ENCODE peak calls at places on chromosomes 6 and 20, in five cellular contexts. One of them, this sample, is unnamed.

GRCh38 chr6:147933201-147933600 is 409.4 kb upstream of the SASH1 start:
- DNase-seq in G401: no peak
- DNase-seq in stimulated activated effector memory CD8-positive, alpha-beta T cell treated with anti-CD3 and anti-CD28 coated beads, Interleukin-12 subunit alpha, Interleukin-12 subunit beta, amount 100 ng/mL, for 72 hours: no peak
- DNase-seq in left ventricle myocardium superior: no peak
- DNase-seq in WERI-Rb-1: no peak
- DNase-seq in this sample: no peak

GRCh38 chr20:25444556-25444955 is 37.1 kb downstream of the GINS1 start:
- DNase-seq in G401: no peak
- DNase-seq in stimulated activated effector memory CD8-positive, alpha-beta T cell treated with anti-CD3 and anti-CD28 coated beads, Interleukin-12 subunit alpha, Interleukin-12 subunit beta, amount 100 ng/mL, for 72 hours: no peak
- DNase-seq in left ventricle myocardium superior: no peak
- DNase-seq in WERI-Rb-1: no peak
- DNase-seq in this sample: no peak

GRCh38 chr6:148997863-148998262 is 251.0 kb downstream of the UST start:
- DNase-seq in G401: no peak
- DNase-seq in stimulated activated effector memory CD8-positive, alpha-beta T cell treated with anti-CD3 and anti-CD28 coated beads, Interleukin-12 subunit alpha, Interleukin-12 subunit beta, amount 100 ng/mL, for 72 hours: no peak
- DNase-seq in left ventricle myocardium superior: no peak
- DNase-seq in WERI-Rb-1: no peak
- DNase-seq in this sample: peak; percentile 67

GRCh38 chr6:21791596-21791995 is 198.0 kb downstream of the SOX4 start:
- DNase-seq in G401: no peak
- DNase-seq in stimulated activated effector memory CD8-positive, alpha-beta T cell treated with anti-CD3 and anti-CD28 coated beads, Interleukin-12 subunit alpha, Interleukin-12 subunit beta, amount 100 ng/mL, for 72 hours: no peak
- DNase-seq in left ventricle myocardium superior: no peak
- DNase-seq in WERI-Rb-1: no peak
- DNase-seq in this sample: peak; percentile 23

GRCh38 chr20:21089421-21089820 is 16.7 kb downstream of the LINC00237 start:
- DNase-seq in G401: no peak
- DNase-seq in stimulated activated effector memory CD8-positive, alpha-beta T cell treated with anti-CD3 and anti-CD28 coated beads, Interleukin-12 subunit alpha, Interleukin-12 subunit beta, amount 100 ng/mL, for 72 hours: no peak
- DNase-seq in left ventricle myocardium superior: no peak
- DNase-seq in WERI-Rb-1: no peak
- DNase-seq in this sample: no peak

GRCh38 chr6:144480518-144480917 is 195.4 kb downstream of the UTRN start:
- DNase-seq in G401: no peak
- DNase-seq in stimulated activated effector memory CD8-positive, alpha-beta T cell treated with anti-CD3 and anti-CD28 coated beads, Interleukin-12 subunit alpha, Interleukin-12 subunit beta, amount 100 ng/mL, for 72 hours: no peak
- DNase-seq in left ventricle myocardium superior: no peak
- DNase-seq in WERI-Rb-1: no peak
- DNase-seq in this sample: no peak

GRCh38 chr20:58711266-58712051 is 18.9 kb downstream of the NPEPL1 start:
- DNase-seq in G401: no peak
- DNase-seq in stimulated activated effector memory CD8-positive, alpha-beta T cell treated with anti-CD3 and anti-CD28 coated beads, Interleukin-12 subunit alpha, Interleukin-12 subunit beta, amount 100 ng/mL, for 72 hours: no peak
- DNase-seq in left ventricle myocardium superior: no peak
- DNase-seq in WERI-Rb-1: no peak
- DNase-seq in this sample: no peak

GRCh38 chr20:62258499-62259293 is 20.4 kb downstream of the OSBPL2 start:
- DNase-seq in G401: peak; percentile 82
- DNase-seq in stimulated activated effector memory CD8-positive, alpha-beta T cell treated with anti-CD3 and anti-CD28 coated beads, Interleukin-12 subunit alpha, Interleukin-12 subunit beta, amount 100 ng/mL, for 72 hours: no peak
- DNase-seq in left ventricle myocardium superior: peak; percentile 63
- DNase-seq in WERI-Rb-1: no peak
- DNase-seq in this sample: peak; percentile 87

GRCh38 chr20:64137598-64138031 is 26.6 kb upstream of the MYT1 start:
- DNase-seq in G401: no peak
- DNase-seq in stimulated activated effector memory CD8-positive, alpha-beta T cell treated with anti-CD3 and anti-CD28 coated beads, Interleukin-12 subunit alpha, Interleukin-12 subunit beta, amount 100 ng/mL, for 72 hours: no peak
- DNase-seq in left ventricle myocardium superior: peak; percentile 13
- DNase-seq in WERI-Rb-1: no peak
- DNase-seq in this sample: no peak

GRCh38 chr6:107244742-107245470 is 129.6 kb upstream of the BEND3 start:
- DNase-seq in G401: peak; percentile 58
- DNase-seq in stimulated activated effector memory CD8-positive, alpha-beta T cell treated with anti-CD3 and anti-CD28 coated beads, Interleukin-12 subunit alpha, Interleukin-12 subunit beta, amount 100 ng/mL, for 72 hours: no peak
- DNase-seq in left ventricle myocardium superior: no peak
- DNase-seq in WERI-Rb-1: no peak
- DNase-seq in this sample: no peak

GRCh38 chr6:37988696-37989095 is 169.2 kb downstream of the ZFAND3 start:
- DNase-seq in G401: no peak
- DNase-seq in stimulated activated effector memory CD8-positive, alpha-beta T cell treated with anti-CD3 and anti-CD28 coated beads, Interleukin-12 subunit alpha, Interleukin-12 subunit beta, amount 100 ng/mL, for 72 hours: no peak
- DNase-seq in left ventricle myocardium superior: no peak
- DNase-seq in WERI-Rb-1: no peak
- DNase-seq in this sample: peak; percentile 20

GRCh38 chr6:111087106-111087835 is at the start of gene SLC16A10:
- DNase-seq in G401: peak; percentile 75
- DNase-seq in stimulated activated effector memory CD8-positive, alpha-beta T cell treated with anti-CD3 and anti-CD28 coated beads, Interleukin-12 subunit alpha, Interleukin-12 subunit beta, amount 100 ng/mL, for 72 hours: peak; percentile 40
- DNase-seq in left ventricle myocardium superior: peak; percentile 89
- DNase-seq in WERI-Rb-1: peak; percentile 92
- DNase-seq in this sample: peak; percentile 10

GRCh38 chr20:32535953-32536823 is 48.9 kb downstream of the NOL4L start:
- DNase-seq in G401: peak; percentile 86
- DNase-seq in stimulated activated effector memory CD8-positive, alpha-beta T cell treated with anti-CD3 and anti-CD28 coated beads, Interleukin-12 subunit alpha, Interleukin-12 subunit beta, amount 100 ng/mL, for 72 hours: peak; percentile 48
- DNase-seq in left ventricle myocardium superior: peak; percentile 75
- DNase-seq in WERI-Rb-1: peak; percentile 95
- DNase-seq in this sample: peak; percentile 25

GRCh38 chr6:123635144-123635543 is 1.6 kb downstream of the TRDN start:
- DNase-seq in G401: no peak
- DNase-seq in stimulated activated effector memory CD8-positive, alpha-beta T cell treated with anti-CD3 and anti-CD28 coated beads, Interleukin-12 subunit alpha, Interleukin-12 subunit beta, amount 100 ng/mL, for 72 hours: no peak
- DNase-seq in left ventricle myocardium superior: no peak
- DNase-seq in WERI-Rb-1: no peak
- DNase-seq in this sample: no peak

GRCh38 chr20:48075591-48076174 is 290.4 kb upstream of the SULF2 start:
- DNase-seq in G401: no peak
- DNase-seq in stimulated activated effector memory CD8-positive, alpha-beta T cell treated with anti-CD3 and anti-CD28 coated beads, Interleukin-12 subunit alpha, Interleukin-12 subunit beta, amount 100 ng/mL, for 72 hours: no peak
- DNase-seq in left ventricle myocardium superior: no peak
- DNase-seq in WERI-Rb-1: no peak
- DNase-seq in this sample: no peak

GRCh38 chr20:57570145-57570850 is 9.4 kb downstream of the PCK1 start:
- DNase-seq in G401: no peak
- DNase-seq in stimulated activated effector memory CD8-positive, alpha-beta T cell treated with anti-CD3 and anti-CD28 coated beads, Interleukin-12 subunit alpha, Interleukin-12 subunit beta, amount 100 ng/mL, for 72 hours: no peak
- DNase-seq in left ventricle myocardium superior: no peak
- DNase-seq in WERI-Rb-1: no peak
- DNase-seq in this sample: no peak